ENCODE peak calls at places on chromosomes 1 and 21, in four cellular contexts. J is transverse colon, V is spleen, M is stomach. L is an unnamed sample.

GRCh38 chr1:101190441-101190840 is 46.4 kb upstream of the S1PR1 start:
- DNase-seq in J (no peak), M (no peak), V (no peak), L (no peak)

GRCh38 chr1:197915217-197915616 is 2.0 kb upstream of the LHX9 start:
- DNase-seq in V (no peak), M (no peak), J (no peak), L (no peak)

GRCh38 chr1:51019811-51020210 is 49.8 kb downstream of the CDKN2C start:
- DNase-seq in M (no peak), J (no peak), V (no peak), L (no peak)

GRCh38 chr1:169586067-169586394 is 250 bp downstream of the F5 start:
- DNase-seq in J (no peak), V (no peak), M (no peak), L (no peak)

GRCh38 chr1:105073660-105074059 is 1324.0 kb downstream of the AMY1C start:
- DNase-seq in M (no peak), V (no peak), J (no peak), L (no peak)

GRCh38 chr1:41420351-41420750 is 59.1 kb downstream of the FOXO6 start:
- DNase-seq in M (no peak), V (peak; percentile 40), J (no peak), L (no peak)

GRCh38 chr1:193111641-193112090 is 6.5 kb upstream of the GLRX2 start:
- DNase-seq in V (no peak), M (peak; percentile 47), J (peak; percentile 43), L (no peak)

GRCh38 chr21:34933609-34934345 is 115.3 kb downstream of the RUNX1 start:
- DNase-seq in V (peak; percentile 67), M (no peak), J (no peak), L (no peak)

GRCh38 chr1:43493661-43494450 is 36.8 kb upstream of the PTPRF start:
- DNase-seq in J (no peak), V (no peak), M (no peak), L (no peak)

GRCh38 chr21:29379517-29380054 is 80.9 kb downstream of the BACH1 start:
- DNase-seq in M (no peak), V (no peak), J (no peak), L (no peak)

GRCh38 chr1:224513787-224514209 is 79.2 kb upstream of the WDR26 start:
- DNase-seq in J (peak; percentile 89), M (peak; percentile 90), V (peak; percentile 94), L (peak; percentile 85)

GRCh38 chr1:82225407-82226197 is 424.9 kb downstream of the ADGRL2 start:
- DNase-seq in J (no peak), M (no peak), V (no peak), L (no peak)

GRCh38 chr21:35737899-35738341 is 322.4 kb downstream of the SETD4 start:
- DNase-seq in J (no peak), M (no peak), V (no peak), L (no peak)

GRCh38 chr1:221263831-221264767 is 384.9 kb downstream of the HLX start:
- DNase-seq in M (peak; percentile 27), J (peak; percentile 22), V (no peak), L (no peak)

GRCh38 chr1:11525516-11525915 is 46.6 kb downstream of the DISP3 start:
- DNase-seq in V (no peak), M (no peak), J (no peak), L (no peak)

GRCh38 chr1:179042700-179043099 is 17.0 kb downstream of the FAM20B start:
- DNase-seq in V (no peak), J (no peak), M (no peak), L (no peak)

GRCh38 chr1:153231363-153231762 is 14.0 kb downstream of the PRR9 start:
- DNase-seq in M (peak; percentile 52), V (no peak), J (peak; percentile 21), L (no peak)

GRCh38 chr1:193221641-193222040 is 35.2 kb upstream of the B3GALT2 start:
- DNase-seq in M (no peak), J (no peak), V (no peak), L (no peak)

GRCh38 chr1:169784102-169784501 is 10.6 kb downstream of the METTL18 start:
- DNase-seq in V (no peak), M (no peak), J (no peak), L (no peak)

GRCh38 chr1:66623812-66624211 is 89.9 kb downstream of the SGIP1 start:
- DNase-seq in V (no peak), M (no peak), J (no peak), L (no peak)

GRCh38 chr1:87024936-87025537 is 110.6 kb downstream of the HS2ST1 start:
- DNase-seq in M (no peak), J (no peak), V (no peak), L (no peak)

DNA sequence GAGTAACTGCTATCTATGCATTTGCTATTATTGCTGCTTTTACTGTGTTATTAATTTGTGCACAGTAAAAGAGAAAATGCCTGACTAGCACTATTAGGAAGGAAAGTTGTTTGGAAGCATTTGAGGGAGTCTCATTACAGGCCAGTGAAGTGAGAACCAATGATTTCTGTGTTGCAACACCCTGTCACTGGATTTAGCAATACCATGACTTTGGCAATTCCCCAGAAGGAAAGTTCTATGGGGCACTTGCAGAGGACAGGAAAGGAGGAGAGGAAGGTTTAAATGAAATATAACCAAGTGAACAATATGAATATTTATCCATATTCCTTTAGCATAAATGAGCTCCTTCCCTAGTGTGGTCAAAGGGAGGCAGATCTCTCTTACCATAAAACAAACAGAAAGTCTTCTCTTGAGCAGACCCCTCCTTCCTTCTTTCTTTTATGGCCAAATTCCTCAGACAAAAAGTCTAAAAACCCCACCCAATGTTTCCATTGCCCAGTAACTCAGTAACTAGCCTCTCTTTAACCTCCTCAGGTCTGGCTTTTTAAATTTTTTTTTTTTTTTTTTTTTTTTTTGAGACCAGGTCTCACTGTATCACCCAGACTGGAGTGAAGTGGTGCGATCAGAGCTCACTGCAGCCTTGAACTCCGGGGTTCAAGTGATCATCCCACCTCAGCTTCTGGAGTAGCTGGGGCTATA is 5.5 kb downstream of the TLR5 start:
- DNase-seq in M (no peak), J (peak; percentile 22), V (no peak), L (peak; percentile 64)
- TF ChIP-seq POLR2AphosphoS5 in M (peak; percentile 58), J (peak; percentile 31), V (no peak), L (peak; percentile 81)

GRCh38 chr1:116765962-116766361 is 11.7 kb downstream of the CD2 start:
- DNase-seq in J (no peak), M (no peak), V (no peak), L (no peak)
- H3K4me3 ChIP-seq in J (no peak overlapping the region), M (no peak overlapping the region), V (no peak overlapping the region), L (no peak overlapping the region)

GRCh38 chr1:230643887-230644286 is 1.6 kb downstream of the COG2 start:
- DNase-seq in M (no peak), V (no peak), J (peak; percentile 10), L (no peak)
- H3K4me1 ChIP-seq in M (peaks cover 55% of the 10 kb centered on the region), V (peaks cover 27% of the 10 kb centered on the region), J (peaks cover 25% of the 10 kb centered on the region), L (no peaks in the 10 kb centered on the region)

GRCh38 chr1:212951058-212951923 is 950 bp downstream of the VASH2 start:
- DNase-seq in M (no peak), J (no peak), V (no peak), L (no peak)
- TF ChIP-seq POLR2AphosphoS5 in M (no peak), J (no peak), V (no peak), L (no peak)

GRCh38 chr1:210259496-210259895 is 26.9 kb downstream of the SERTAD4 start:
- DNase-seq in M (no peak), J (no peak), V (no peak), L (no peak)
- H3K4me3 ChIP-seq in M (no peak overlapping the region), J (no peak overlapping the region), V (no peak overlapping the region), L (no peak overlapping the region)